ENCODE peak calls at places on chromosomes 12 and 14, in four cellular contexts. A is GM23248, N is left kidney, U is neural crest cell. T is an unnamed sample.

GRCh38 chr12:96397756-96398421 is 2.4 kb downstream of the CDK17 start:
- DNase-seq in N (no peak), U (no peak), A (peak), T (no peak)

GRCh38 chr14:24365600-24366374 is 2.2 kb upstream of the NFATC4 start:
- DNase-seq in U (peak), A (peak), N (peak), T (peak)

GRCh38 chr12:39875721-39876120 is 230.2 kb downstream of the SLC2A13 start:
- DNase-seq in N (no peak), A (no peak), U (no peak), T (no peak)

GRCh38 chr14:77212097-77212873 is 30.7 kb downstream of the TMEM63C start:
- DNase-seq in A (no peak), U (no peak), N (no peak), T (no peak)

GRCh38 chr12:18217981-18218380 is 43.3 kb upstream of the PIK3C2G start:
- DNase-seq in A (peak), U (no peak), N (no peak), T (no peak)

GRCh38 chr14:94180655-94181271 is 6.6 kb downstream of the PPP4R4 start:
- DNase-seq in U (no peak), N (peak), A (peak), T (no peak)

GRCh38 chr12:93191956-93192355 is 185.8 kb upstream of the NUDT4 start:
- DNase-seq in A (peak), U (no peak), N (no peak), T (no peak)

GRCh38 chr12:10941369-10941768 is 2.3 kb upstream of the TAS2R14 start:
- DNase-seq in N (no peak), A (no peak), U (no peak), T (no peak)

GRCh38 chr12:117243488-117243887 is 53.2 kb upstream of the FBXO21 start:
- DNase-seq in N (no peak), U (no peak), A (no peak), T (no peak)

GRCh38 chr12:107448198-107448597 is 237.4 kb upstream of the PWP1 start:
- DNase-seq in U (peak), A (peak), N (peak), T (peak)

GRCh38 chr12:132460571-132460970 is 29.4 kb upstream of the FBRSL1 start:
- DNase-seq in A (peak), U (no peak), N (no peak), T (no peak)

GRCh38 chr12:87383705-87384104 is 645.5 kb downstream of the C12orf50 start:
- DNase-seq in N (peak), A (no peak), U (no peak), T (no peak)

GRCh38 chr14:100605706-100606686 is 18.8 kb upstream of the BEGAIN start:
- DNase-seq in A (peak), U (no peak), N (peak), T (no peak)

GRCh38 chr12:39692258-39692853 is 72.8 kb upstream of the ABCD2 start:
- DNase-seq in A (peak), N (no peak), U (no peak), T (no peak)

GRCh38 chr14:104496095-104496494 is 83.5 kb upstream of the C14orf180 start:
- DNase-seq in A (no peak), U (no peak), N (no peak), T (no peak)

GRCh38 chr14:58813745-58814144 is 176.0 kb downstream of the DACT1 start:
- DNase-seq in A (no peak), U (no peak), N (no peak), T (no peak)

GRCh38 chr14:101334656-101335055 is 226.6 kb upstream of the DIO3 start:
- DNase-seq in A (no peak), U (no peak), N (no peak), T (no peak)

GRCh38 chr12:122646568-122647220 is 56.5 kb downstream of the HCAR2 start:
- DNase-seq in U (no peak), N (no peak), A (peak), T (no peak)

GRCh38 chr12:71139153-71139735 is 18.6 kb downstream of the TSPAN8 start:
- DNase-seq in N (peak), U (no peak), A (no peak), T (no peak)

GRCh38 chr12:47993491-47993890 is 10.8 kb downstream of the COL2A1 start:
- DNase-seq in A (no peak), U (no peak), N (no peak), T (no peak)

GRCh38 chr12:99131761-99132199 is 486.7 kb downstream of the APAF1 start:
- DNase-seq in A (peak), U (peak), N (peak), T (peak)

GRCh38 chr14:99603965-99604765 is at the start of gene CCDC85C:
- DNase-seq in A (peak), N (peak), U (peak), T (peak)

GRCh38 chr14:32933943-32934890 is 4.5 kb upstream of the NPAS3 start:
- DNase-seq in A (peak), N (peak), U (peak), T (peak)

GRCh38 chr12:53502331-53502730 is 1.2 kb downstream of the TARBP2 start:
- DNase-seq in N (no peak), A (no peak), U (no peak), T (no peak)

GRCh38 chr12:124898200-124898950 is 16.1 kb downstream of the UBC start:
- DNase-seq in U (no peak), N (peak), A (peak), T (no peak)

GRCh38 chr12:68400231-68400829 is 68.2 kb upstream of the MDM1 start:
- DNase-seq in A (no peak), U (no peak), N (peak), T (no peak)

GRCh38 chr12:118219772-118220171 is 83.8 kb downstream of the PEBP1 start:
- DNase-seq in U (no peak), A (no peak), N (peak), T (no peak)

GRCh38 chr12:2034633-2035420 is 18.0 kb upstream of the CACNA1C start:
- DNase-seq in N (peak), U (peak), A (peak), T (peak)

GRCh38 chr12:54139030-54139429 is 49.8 kb downstream of the SMUG1 start:
- DNase-seq in U (no peak), A (peak), N (no peak), T (no peak)

GRCh38 chr12:70971395-70971794 is 50.9 kb upstream of the PTPRR start:
- DNase-seq in U (no peak), N (no peak), A (peak), T (no peak)

GRCh38 chr14:58747181-58747580 is 109.4 kb downstream of the DACT1 start:
- DNase-seq in N (no peak), A (peak), U (no peak), T (no peak)

GRCh38 chr12:116693259-116694227 is 44.3 kb downstream of the SPRING1 start:
- DNase-seq in U (no peak), A (peak), N (peak), T (no peak)

GRCh38 chr12:128852026-128852725 is 1.1 kb upstream of the GLT1D1 start:
- DNase-seq in A (no peak), N (no peak), U (no peak), T (no peak)

GRCh38 chr14:101009531-101009930 is 106.0 kb upstream of the RTL1 start:
- DNase-seq in N (no peak), A (no peak), U (no peak), T (no peak)

GRCh38 chr14:74955229-74955999 is at the start of gene PGF:
- DNase-seq in U (peak), N (peak), A (peak), T (peak)

GRCh38 chr12:26231930-26232329 is 36.6 kb downstream of the SSPN start:
- DNase-seq in N (no peak), A (no peak), U (no peak), T (no peak)

GRCh38 chr12:12983420-12984035 is 16.5 kb downstream of the HEBP1 start:
- DNase-seq in A (peak), N (peak), U (no peak), T (no peak)